ENCODE peak calls at places on chromosome 11, in seven cellular contexts. K is pancreas; P is MM.1S; G is stomach; J is right cardiac atrium; F is sigmoid colon; Z is CD4-positive, alpha-beta memory T cell. T is an unnamed sample. For H3K4me1, the result is how much of the 10 kb centered on the place peaks cover.

GRCh38 chr11:77155556-77156130 is 27.6 kb downstream of the MYO7A start:
- DNase-seq in K (no peak), P (no peak), G (no peak), J (peak), F (no peak), Z (no peak), T (peak)

GRCh38 chr11:63813035-63813562 is at the start of gene SPINDOC:
- DNase-seq in K (peak), P (peak), G (peak), J (peak), F (peak), Z (peak), T (peak)

GRCh38 chr11:12854297-12854661 is 154.8 kb upstream of the RASSF10 start:
- DNase-seq in K (no peak), P (no peak), G (no peak), J (no peak), F (no peak), Z (no peak), T (no peak)

GRCh38 chr11:31882951-31883392 is 71.8 kb upstream of the PAX6 start:
- DNase-seq in K (no peak), P (no peak), G (no peak), J (no peak), F (no peak), Z (no peak), T (no peak)

GRCh38 chr11:20099527-20099926 is 60.7 kb downstream of the DBX1 start:
- DNase-seq in K (no peak), P (no peak), G (no peak), J (no peak), F (no peak), Z (no peak), T (no peak)

GRCh38 chr11:46529086-46529905 is 64.5 kb downstream of the AMBRA1 start:
- DNase-seq in K (peak), P (peak), G (peak), J (peak), F (peak), Z (peak), T (peak)

GRCh38 chr11:130390071-130390758 is 38.2 kb downstream of the ADAMTS8 start:
- DNase-seq in K (no peak), P (no peak), G (peak), J (no peak), F (no peak), Z (no peak), T (no peak)

GRCh38 chr11:70068950-70069349 is 9.2 kb upstream of the ANO1 start:
- DNase-seq in K (no peak), P (no peak), G (no peak), J (no peak), F (peak), Z (no peak), T (no peak)

GRCh38 chr11:72037554-72038311 is 39.0 kb downstream of the IL18BP start:
- DNase-seq in K (no peak), P (no peak), G (no peak), J (peak), F (no peak), Z (no peak), T (no peak)

GRCh38 chr11:72039108-72039850 is 40.6 kb downstream of the IL18BP start:
- DNase-seq in K (peak), P (no peak), G (peak), J (peak), F (no peak), Z (no peak), T (peak)

GRCh38 chr11:72040497-72041363 is 39.6 kb downstream of the NUMA1 start:
- DNase-seq in K (peak), P (peak), G (peak), J (peak), F (peak), Z (peak), T (peak)

GRCh38 chr11:72036687-72037086 is 38.0 kb downstream of the IL18BP start:
- DNase-seq in K (no peak), P (no peak), G (no peak), J (no peak), F (no peak), Z (no peak), T (no peak)

GRCh38 chr11:72038491-72038890 is 39.8 kb downstream of the IL18BP start:
- DNase-seq in K (no peak), P (no peak), G (peak), J (peak), F (peak), Z (no peak), T (no peak)
- H3K4me1 ChIP-seq in K (under half), P (under half), G (half or more), J (under half), F (half or more), Z (half or more), T (half or more)

GRCh38 chr11:4664183-4664582 is 20.4 kb downstream of the OR51E1 start:
- DNase-seq in K (no peak), P (no peak), G (no peak), J (no peak), F (no peak), Z (no peak), T (no peak)
- H3K4me1 ChIP-seq in K (under half), P (under half), G (under half), J (under half), F (under half), Z (under half), T (under half)

GRCh38 chr11:68798221-68798813 is 43.4 kb downstream of the CPT1A start:
- DNase-seq in K (no peak), P (no peak), G (no peak), J (no peak), F (no peak), Z (peak), T (no peak)

GRCh38 chr11:68796779-68797178 is 44.9 kb downstream of the CPT1A start:
- DNase-seq in K (no peak), P (no peak), G (no peak), J (peak), F (no peak), Z (no peak), T (no peak)

DNA sequence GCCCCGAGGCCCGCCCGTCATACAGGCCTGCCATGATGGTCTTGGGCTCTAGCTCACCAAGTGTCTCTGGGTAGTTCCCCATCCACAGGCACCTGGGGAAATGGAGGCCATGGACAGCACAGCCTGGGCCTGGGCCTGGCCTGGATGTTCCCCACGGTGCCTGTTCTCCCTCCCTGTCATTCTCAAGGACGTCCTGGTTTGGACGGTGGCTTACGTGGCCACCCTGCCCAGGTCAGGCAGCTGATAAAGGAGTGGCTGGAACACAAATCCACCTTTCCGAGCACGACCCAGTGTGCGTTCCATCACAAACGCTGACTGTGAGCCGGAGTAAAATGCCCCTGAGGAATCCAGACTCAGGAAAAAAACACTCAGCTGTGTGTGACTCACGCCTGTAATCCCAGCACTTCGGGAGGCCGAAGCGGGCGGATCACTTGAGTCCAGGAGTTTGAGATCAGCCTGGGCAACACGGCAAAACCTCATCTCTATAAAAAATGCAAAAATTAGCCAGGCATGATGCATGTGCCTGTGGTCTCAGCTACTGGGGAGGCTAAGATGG is 41.2 kb upstream of the TESMIN start:
- DNase-seq in K (no peak), P (no peak), G (no peak), J (no peak), F (no peak), Z (no peak), T (no peak)
- H3K4me1 ChIP-seq in K (under half), P (under half), G (under half), J (under half), F (under half), Z (under half), T (under half)

DNA sequence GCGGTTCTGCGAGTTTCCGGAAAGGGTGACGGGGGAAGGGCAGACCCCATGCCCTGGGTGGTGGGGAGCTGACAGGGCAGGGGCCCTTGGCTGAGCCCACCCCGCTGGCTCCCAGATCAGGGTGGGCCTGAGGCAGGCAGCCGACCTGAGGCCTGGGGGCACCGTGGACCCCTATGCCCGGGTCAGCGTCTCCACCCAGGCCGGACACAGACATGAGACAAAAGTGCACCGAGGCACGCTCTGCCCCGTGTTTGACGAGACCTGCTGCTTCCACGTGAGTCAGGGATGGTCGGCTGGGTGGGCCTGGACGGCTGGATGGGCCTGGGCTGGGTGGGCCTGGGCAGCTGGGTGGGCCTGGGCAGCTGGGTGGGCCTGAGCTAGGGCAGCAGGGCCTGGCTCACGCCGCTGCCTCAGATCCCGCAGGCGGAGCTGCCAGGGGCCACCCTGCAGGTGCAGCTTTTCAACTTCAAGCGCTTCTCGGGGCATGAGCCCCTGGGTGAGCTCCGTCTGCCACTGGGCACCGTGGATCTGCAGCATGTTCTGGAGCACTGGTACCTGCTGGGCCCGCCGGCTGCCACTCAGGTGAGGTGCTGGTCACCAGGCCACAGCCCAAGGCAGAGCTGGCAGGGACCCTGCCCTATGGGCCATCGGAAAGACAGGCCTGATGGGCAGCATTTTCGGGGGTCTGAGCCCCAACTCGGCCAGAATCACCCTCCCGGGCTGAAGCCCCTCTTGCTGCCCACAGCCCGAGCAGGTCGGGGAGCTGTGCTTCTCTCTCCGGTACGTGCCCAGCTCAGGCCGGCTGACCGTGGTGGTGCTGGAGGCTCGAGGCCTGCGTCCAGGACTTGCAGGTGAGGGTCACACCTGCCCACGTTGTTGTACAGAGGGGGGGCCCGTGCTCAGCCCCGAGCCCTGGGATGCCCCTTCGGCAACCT is 1.5 kb downstream of the SYT8 start:
- DNase-seq in K (peak), P (no peak), G (no peak), J (peak), F (no peak), Z (no peak), T (no peak)
- H3K4me1 ChIP-seq in K (under half), P (under half), G (under half), J (under half), F (under half), Z (under half), T (under half)

GRCh38 chr11:128045094-128045725 is 542.1 kb downstream of the ETS1 start:
- DNase-seq in K (no peak), P (no peak), G (no peak), J (no peak), F (no peak), Z (no peak), T (no peak)

GRCh38 chr11:128040603-128041002 is 546.8 kb downstream of the ETS1 start:
- DNase-seq in K (no peak), P (no peak), G (no peak), J (no peak), F (no peak), Z (no peak), T (no peak)

GRCh38 chr11:128039140-128040021 is 548.0 kb downstream of the ETS1 start:
- DNase-seq in K (peak), P (peak), G (peak), J (no peak), F (no peak), Z (peak), T (peak)

GRCh38 chr11:128047026-128047425 is 540.3 kb downstream of the ETS1 start:
- DNase-seq in K (no peak), P (no peak), G (no peak), J (no peak), F (no peak), Z (no peak), T (no peak)

GRCh38 chr11:128042290-128042751 is 545.0 kb downstream of the ETS1 start:
- DNase-seq in K (no peak), P (no peak), G (no peak), J (no peak), F (no peak), Z (no peak), T (no peak)
- H3K4me1 ChIP-seq in K (under half), P (under half), G (under half), J (under half), F (under half), Z (half or more), T (under half)

GRCh38 chr11:44607987-44608386 is 42.5 kb downstream of the CD82 start:
- DNase-seq in K (no peak), P (no peak), G (no peak), J (no peak), F (no peak), Z (no peak), T (no peak)
- H3K4me1 ChIP-seq in K (under half), P (under half), G (under half), J (under half), F (under half), Z (half or more), T (under half)

DNA sequence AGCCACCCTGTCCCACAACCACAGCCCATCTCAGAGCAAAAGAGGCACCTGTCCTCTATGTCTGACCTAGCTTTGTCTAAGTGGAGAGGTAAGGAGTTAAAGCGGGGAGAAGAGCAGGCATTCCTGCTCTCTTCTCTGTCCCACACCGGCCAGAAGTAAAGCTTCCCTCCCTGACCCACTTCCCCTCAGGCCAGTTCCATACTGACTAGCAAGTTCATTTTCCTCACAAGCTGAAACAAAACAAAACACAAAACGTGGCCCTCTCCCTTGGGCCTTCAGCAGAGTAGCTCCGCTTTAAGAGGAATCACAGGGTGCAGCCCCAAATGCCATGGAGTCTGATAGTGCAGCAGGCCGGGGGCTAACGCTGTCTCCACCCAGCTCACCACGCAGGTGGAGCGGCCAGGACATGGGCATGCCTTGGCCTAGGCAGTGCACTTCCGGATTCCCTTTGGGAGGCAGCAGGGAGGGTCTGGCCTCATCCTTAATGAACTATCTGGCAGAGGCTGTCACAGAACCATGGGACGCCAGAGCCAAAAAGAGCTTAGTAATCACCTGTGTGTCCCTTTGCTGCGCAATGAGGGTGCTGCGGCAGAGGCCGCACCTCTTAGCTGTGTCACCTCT is 34.0 kb downstream of the FLI1 start:
- DNase-seq in K (no peak), P (no peak), G (no peak), J (peak), F (no peak), Z (no peak), T (no peak)
- H3K4me1 ChIP-seq in K (under half), P (half or more), G (under half), J (under half), F (under half), Z (half or more), T (under half)

GRCh38 chr11:120065176-120065575 is 72.7 kb downstream of the TRIM29 start:
- DNase-seq in K (no peak), P (no peak), G (no peak), J (no peak), F (no peak), Z (no peak), T (no peak)
- H3K4me1 ChIP-seq in K (under half), P (under half), G (under half), J (under half), F (under half), Z (under half), T (under half)

DNA sequence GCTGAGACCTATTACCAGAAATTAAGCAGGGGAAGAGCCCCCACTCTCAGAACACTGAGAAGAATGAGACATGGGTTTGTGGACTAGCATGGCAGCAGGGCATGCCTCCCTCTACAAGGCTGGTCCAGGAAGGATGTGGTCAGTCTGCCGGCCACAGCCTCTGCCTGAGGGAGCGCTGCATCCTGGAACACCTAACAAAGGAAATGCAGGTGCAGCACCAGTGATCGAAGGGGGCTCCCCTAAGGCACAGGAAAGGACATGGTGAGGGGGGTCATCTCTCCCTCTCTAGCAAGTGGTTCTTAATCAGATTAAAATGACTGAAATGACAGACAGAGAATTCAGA is 40.6 kb upstream of the ARL14EP start:
- DNase-seq in K (no peak), P (peak), G (no peak), J (no peak), F (no peak), Z (no peak), T (no peak)
- H3K4me1 ChIP-seq in K (under half), P (under half), G (under half), J (under half), F (under half), Z (under half), T (under half)

DNA sequence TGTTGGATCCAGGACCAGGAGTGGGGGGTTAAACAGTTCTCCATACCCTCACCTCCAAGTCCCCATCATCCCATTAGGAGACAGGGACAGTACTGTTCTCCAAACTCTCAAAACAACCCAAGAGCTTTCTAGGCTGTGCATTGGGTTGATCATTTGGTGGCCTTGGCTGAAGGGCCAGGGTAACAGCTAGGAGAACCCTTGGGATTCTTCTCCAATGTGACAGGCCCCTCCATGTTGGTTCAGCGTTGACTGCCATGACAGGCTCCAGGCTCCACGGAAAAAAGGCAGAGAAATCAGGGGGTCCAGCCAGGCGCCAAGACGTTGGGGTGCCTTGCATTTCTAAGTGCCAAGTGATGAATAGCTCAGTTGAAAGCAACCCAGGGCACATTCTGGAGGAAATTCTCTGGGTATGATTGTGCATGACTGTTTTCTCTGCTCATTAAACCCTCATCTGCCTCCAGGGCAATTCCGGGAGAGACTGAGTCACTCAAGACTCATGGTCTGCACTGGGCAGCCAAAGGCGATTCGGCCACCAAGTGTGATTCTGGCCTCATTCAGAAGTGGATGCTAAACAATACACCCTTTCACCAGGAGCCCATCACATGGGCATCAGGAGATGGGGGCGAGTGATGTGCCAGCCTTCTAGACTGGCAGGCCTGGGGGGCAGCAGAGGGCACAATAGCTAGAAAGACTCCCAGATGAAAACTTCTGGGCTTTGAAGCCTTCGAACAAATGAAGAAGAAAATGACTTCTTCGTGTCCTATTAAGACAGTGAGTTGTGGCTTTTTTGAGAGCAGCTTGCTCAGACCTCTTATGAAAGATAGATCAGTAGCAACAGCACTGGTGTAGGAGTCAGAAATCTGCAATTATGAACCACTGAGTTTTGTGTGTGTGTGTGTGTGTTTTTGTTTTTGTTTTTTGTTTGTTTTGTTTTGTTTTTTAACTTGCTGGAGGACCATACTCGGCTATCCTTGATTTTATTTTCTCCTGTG is 27.7 kb downstream of the CD44 start:
- DNase-seq in K (no peak), P (peak), G (no peak), J (peak), F (peak), Z (no peak), T (no peak)
- H3K4me1 ChIP-seq in K (under half), P (half or more), G (under half), J (under half), F (half or more), Z (half or more), T (under half)